ENCODE peak calls at places on chromosomes 4 and X, in six cellular contexts. J, R, D, O, C and L are unnamed samples.

GRCh38 chr4:184273166-184274147 is 55.8 kb upstream of the ENPP6 start:
- DNase-seq in J (no peak), R (no peak), D (no peak), O (no peak), C (no peak), L (no peak)

GRCh38 chr4:81164623-81165416 is 50.2 kb downstream of the PRKG2 start:
- DNase-seq in J (no peak), R (peak), D (peak), O (peak), C (no peak), L (peak)

GRCh38 chr4:164623099-164623498 is 130.8 kb upstream of the SMIM31 start:
- DNase-seq in J (no peak), R (no peak), D (no peak), O (no peak), C (no peak), L (no peak)

GRCh38 chr4:175308236-175308635 is 390.1 kb downstream of the ADAM29 start:
- DNase-seq in J (no peak), R (peak), D (peak), O (peak), C (no peak), L (peak)

GRCh38 chrX:10158279-10158939 is 1.6 kb downstream of the CLCN4 start:
- DNase-seq in J (peak), R (no peak), D (peak), O (no peak), C (peak), L (no peak)

GRCh38 chr4:113050837-113051236 is 1.4 kb downstream of the ANK2 start:
- DNase-seq in J (no peak), R (no peak), D (no peak), O (no peak), C (no peak), L (no peak)

GRCh38 chr4:141102367-141102766 is 30.9 kb downstream of the RNF150 start:
- DNase-seq in J (peak), R (peak), D (peak), O (peak), C (no peak), L (peak)

GRCh38 chr4:57989430-57989829 is 879.2 kb upstream of the IGFBP7 start:
- DNase-seq in J (peak), R (no peak), D (no peak), O (no peak), C (no peak), L (no peak)

GRCh38 chrX:56564921-56565861 is 1.8 kb downstream of the UBQLN2 start:
- DNase-seq in J (peak), R (peak), D (peak), O (peak), C (no peak), L (no peak)

GRCh38 chrX:54479471-54480122 is 16.4 kb downstream of the FGD1 start:
- DNase-seq in J (peak), R (no peak), D (no peak), O (no peak), C (no peak), L (no peak)

GRCh38 chrX:54482839-54483593 is 13.0 kb downstream of the FGD1 start:
- DNase-seq in J (peak), R (no peak), D (peak), O (no peak), C (no peak), L (no peak)

GRCh38 chrX:54481751-54482150 is 14.3 kb downstream of the FGD1 start:
- DNase-seq in J (peak), R (no peak), D (peak), O (no peak), C (no peak), L (no peak)

GRCh38 chrX:54484666-54485065 is 11.4 kb downstream of the FGD1 start:
- DNase-seq in J (peak), R (no peak), D (peak), O (no peak), C (no peak), L (no peak)

GRCh38 chrX:54483946-54484345 is 12.1 kb downstream of the FGD1 start:
- DNase-seq in J (no peak), R (no peak), D (peak), O (no peak), C (no peak), L (no peak)
- H3K9ac ChIP-seq in J (no peak), R (no peak), D (no peak), O (no peak), C (no peak), L (no peak)

GRCh38 chr4:18616720-18617119 is 595.2 kb upstream of the LCORL start:
- DNase-seq in J (no peak), R (no peak), D (no peak), O (no peak), C (no peak), L (no peak)

DNA sequence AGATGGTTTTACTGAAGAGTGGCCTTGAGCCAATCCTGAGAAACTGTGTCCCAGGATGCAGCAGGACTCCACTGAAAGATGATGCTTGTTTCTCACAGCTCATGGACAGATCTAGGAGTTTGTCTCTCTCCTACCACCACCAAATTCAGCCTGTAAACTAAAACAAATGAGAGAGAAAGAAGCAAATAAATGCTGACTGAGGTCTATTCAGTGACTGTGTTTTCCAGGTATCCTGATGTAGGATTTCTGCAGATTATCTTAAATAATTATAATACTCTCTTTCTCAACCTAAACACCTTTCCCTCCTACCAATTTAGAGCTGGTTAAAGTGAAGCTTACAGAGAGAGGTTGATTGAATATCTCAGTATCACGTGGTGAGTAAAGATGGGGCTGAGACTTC is 599.6 kb upstream of the LCORL start:
- DNase-seq in J (no peak), R (no peak), D (no peak), O (no peak), C (no peak), L (no peak)
- H3K9ac ChIP-seq in J (no peak), R (no peak), D (no peak), O (no peak), C (no peak), L (no peak)

GRCh38 chr4:71771613-71772012 is 12.3 kb downstream of the GC start:
- DNase-seq in J (no peak), R (no peak), D (no peak), O (no peak), C (no peak), L (no peak)
- H3K9ac ChIP-seq in J (no peak), R (no peak), D (no peak), O (no peak), C (no peak), L (no peak)

GRCh38 chr4:83585982-83586508 is 50.1 kb downstream of the GPAT3 start:
- DNase-seq in J (no peak), R (no peak), D (no peak), O (no peak), C (no peak), L (no peak)

GRCh38 chr4:83581411-83582288 is 45.7 kb downstream of the GPAT3 start:
- DNase-seq in J (no peak), R (no peak), D (no peak), O (no peak), C (no peak), L (peak)

GRCh38 chr4:83582289-83582756 is 46.4 kb downstream of the GPAT3 start:
- DNase-seq in J (peak), R (no peak), D (peak), O (peak), C (peak), L (peak)
- H3K9ac ChIP-seq in J (no peak), R (no peak), D (no peak), O (no peak), C (no peak), L (no peak)